ENCODE peak calls at places on chromosome 10, in five cellular contexts. One of them, this sample, is unnamed.

GRCh38 chr10:35564276-35564982 is 40.7 kb upstream of the GJD4 start:
- DNase-seq in Calu3: no peak
- DNase-seq in SIG-M5: no peak
- DNase-seq in A172: no peak
- DNase-seq in caudate nucleus: no peak
- DNase-seq in this sample: no peak

GRCh38 chr10:71697938-71698709 is 21.5 kb downstream of the C10orf105 start:
- DNase-seq in caudate nucleus: no peak
- DNase-seq in Calu3: no peak
- DNase-seq in SIG-M5: no peak
- DNase-seq in A172: no peak
- DNase-seq in this sample: no peak

GRCh38 chr10:30828227-30828626 is 198.7 kb upstream of the LYZL2 start:
- DNase-seq in Calu3: no peak
- DNase-seq in SIG-M5: no peak
- DNase-seq in A172: no peak
- DNase-seq in caudate nucleus: no peak
- DNase-seq in this sample: no peak

GRCh38 chr10:46294641-46295230 is 7.9 kb downstream of the ANTXRL start:
- DNase-seq in caudate nucleus: no peak
- DNase-seq in SIG-M5: no peak
- DNase-seq in Calu3: no peak
- DNase-seq in A172: no peak
- DNase-seq in this sample: no peak

GRCh38 chr10:94630017-94630688 is 53.4 kb upstream of the CYP2C18 start:
- DNase-seq in caudate nucleus: no peak
- DNase-seq in Calu3: no peak
- DNase-seq in SIG-M5: no peak
- DNase-seq in A172: peak
- DNase-seq in this sample: no peak

GRCh38 chr10:122407375-122408125 is 33.0 kb downstream of the PLEKHA1 start:
- DNase-seq in A172: no peak
- DNase-seq in Calu3: no peak
- DNase-seq in SIG-M5: no peak
- DNase-seq in caudate nucleus: no peak
- DNase-seq in this sample: no peak

GRCh38 chr10:15295540-15296325 is 75.4 kb downstream of the FAM171A1 start:
- DNase-seq in A172: no peak
- DNase-seq in SIG-M5: no peak
- DNase-seq in Calu3: no peak
- DNase-seq in caudate nucleus: no peak
- DNase-seq in this sample: no peak

GRCh38 chr10:47257396-47258120 is 42.4 kb upstream of the GDF10 start:
- DNase-seq in caudate nucleus: no peak
- DNase-seq in Calu3: no peak
- DNase-seq in SIG-M5: peak
- DNase-seq in A172: peak
- DNase-seq in this sample: no peak

GRCh38 chr10:2488606-2489005 is 578.7 kb upstream of the PFKP start:
- DNase-seq in A172: no peak
- DNase-seq in caudate nucleus: no peak
- DNase-seq in Calu3: no peak
- DNase-seq in SIG-M5: no peak
- DNase-seq in this sample: no peak

GRCh38 chr10:24993237-24993958 is 22.6 kb downstream of the ENKUR start:
- DNase-seq in caudate nucleus: no peak
- DNase-seq in A172: no peak
- DNase-seq in SIG-M5: no peak
- DNase-seq in Calu3: no peak
- DNase-seq in this sample: no peak

GRCh38 chr10:90138844-90139243 is 437.5 kb downstream of the KIF20B start:
- DNase-seq in A172: peak
- DNase-seq in caudate nucleus: no peak
- DNase-seq in SIG-M5: no peak
- DNase-seq in Calu3: no peak
- DNase-seq in this sample: no peak

GRCh38 chr10:80411267-80411668 is 2.9 kb downstream of the PRXL2A start:
- DNase-seq in A172: no peak
- DNase-seq in SIG-M5: no peak
- DNase-seq in caudate nucleus: no peak
- DNase-seq in Calu3: peak
- DNase-seq in this sample: no peak

GRCh38 chr10:95499482-95499989 is 61.6 kb downstream of the SORBS1 start:
- DNase-seq in caudate nucleus: no peak
- DNase-seq in SIG-M5: no peak
- DNase-seq in A172: no peak
- DNase-seq in Calu3: no peak
- DNase-seq in this sample: no peak

GRCh38 chr10:49831352-49832040 is 69.4 kb upstream of the OGDHL start:
- DNase-seq in SIG-M5: no peak
- DNase-seq in A172: peak
- DNase-seq in Calu3: peak
- DNase-seq in caudate nucleus: no peak
- DNase-seq in this sample: no peak

GRCh38 chr10:71750124-71750841 is 23.0 kb downstream of the VSIR start:
- DNase-seq in caudate nucleus: no peak
- DNase-seq in SIG-M5: peak
- DNase-seq in A172: no peak
- DNase-seq in Calu3: no peak
- DNase-seq in this sample: no peak

GRCh38 chr10:79069325-79070090 is 742 bp downstream of the ZMIZ1 start:
- DNase-seq in Calu3: peak
- DNase-seq in SIG-M5: no peak
- DNase-seq in A172: no peak
- DNase-seq in caudate nucleus: no peak
- DNase-seq in this sample: no peak

GRCh38 chr10:43260911-43261577 is 5.8 kb downstream of the RASGEF1A start:
- DNase-seq in A172: no peak
- DNase-seq in SIG-M5: no peak
- DNase-seq in caudate nucleus: no peak
- DNase-seq in Calu3: no peak
- DNase-seq in this sample: no peak

GRCh38 chr10:79207726-79208125 is 139.0 kb downstream of the ZMIZ1 start:
- DNase-seq in caudate nucleus: no peak
- DNase-seq in A172: no peak
- DNase-seq in SIG-M5: no peak
- DNase-seq in Calu3: no peak
- DNase-seq in this sample: no peak

GRCh38 chr10:3806603-3807002 is 21.6 kb upstream of the KLF6 start:
- DNase-seq in Calu3: peak
- DNase-seq in caudate nucleus: no peak
- DNase-seq in A172: peak
- DNase-seq in SIG-M5: no peak
- DNase-seq in this sample: no peak

GRCh38 chr10:61628875-61629513 is 33.7 kb upstream of the CABCOCO1 start:
- DNase-seq in Calu3: peak
- DNase-seq in caudate nucleus: no peak
- DNase-seq in A172: peak
- DNase-seq in SIG-M5: no peak
- DNase-seq in this sample: no peak

GRCh38 chr10:71975087-71975890 is 11.1 kb downstream of the CHST3 start:
- DNase-seq in A172: peak
- DNase-seq in caudate nucleus: peak
- DNase-seq in SIG-M5: no peak
- DNase-seq in Calu3: peak
- DNase-seq in this sample: no peak

GRCh38 chr10:32190890-32191491 is 134.8 kb upstream of the KIF5B start:
- DNase-seq in SIG-M5: no peak
- DNase-seq in caudate nucleus: no peak
- DNase-seq in A172: peak
- DNase-seq in Calu3: no peak
- DNase-seq in this sample: no peak

GRCh38 chr10:124719213-124719851 is 24.8 kb downstream of the FAM53B start:
- DNase-seq in Calu3: peak
- DNase-seq in A172: peak
- DNase-seq in caudate nucleus: peak
- DNase-seq in SIG-M5: no peak
- DNase-seq in this sample: peak

GRCh38 chr10:27527597-27528295 is 23.6 kb downstream of the RAB18 start:
- DNase-seq in SIG-M5: no peak
- DNase-seq in caudate nucleus: no peak
- DNase-seq in A172: no peak
- DNase-seq in Calu3: no peak
- DNase-seq in this sample: no peak

GRCh38 chr10:93518531-93518930 is 22.1 kb downstream of the CEP55 start:
- DNase-seq in caudate nucleus: no peak
- DNase-seq in A172: no peak
- DNase-seq in Calu3: no peak
- DNase-seq in SIG-M5: no peak
- DNase-seq in this sample: no peak

GRCh38 chr10:30172096-30172495 is 112.7 kb upstream of the JCAD start:
- DNase-seq in SIG-M5: no peak
- DNase-seq in caudate nucleus: no peak
- DNase-seq in A172: no peak
- DNase-seq in Calu3: no peak
- DNase-seq in this sample: no peak

GRCh38 chr10:97498841-97499560 is at the start of gene UBTD1:
- DNase-seq in Calu3: peak
- DNase-seq in A172: peak
- DNase-seq in SIG-M5: no peak
- DNase-seq in caudate nucleus: no peak
- DNase-seq in this sample: peak

GRCh38 chr10:16724509-16724908 is 92.7 kb downstream of the RSU1 start:
- DNase-seq in SIG-M5: no peak
- DNase-seq in A172: no peak
- DNase-seq in caudate nucleus: no peak
- DNase-seq in Calu3: no peak
- DNase-seq in this sample: no peak

GRCh38 chr10:133159950-133160812 is at the start of gene KNDC1:
- DNase-seq in caudate nucleus: no peak
- DNase-seq in Calu3: peak
- DNase-seq in SIG-M5: no peak
- DNase-seq in A172: no peak
- DNase-seq in this sample: no peak

GRCh38 chr10:92207061-92207460 is 83.8 kb downstream of the CPEB3 start:
- DNase-seq in Calu3: no peak
- DNase-seq in caudate nucleus: no peak
- DNase-seq in A172: no peak
- DNase-seq in SIG-M5: no peak
- DNase-seq in this sample: no peak

GRCh38 chr10:113945075-113945686 is 90.7 kb downstream of the NHLRC2 start:
- DNase-seq in A172: peak
- DNase-seq in SIG-M5: no peak
- DNase-seq in Calu3: peak
- DNase-seq in caudate nucleus: no peak
- DNase-seq in this sample: no peak

GRCh38 chr10:21572578-21572977 is 38.5 kb downstream of the MLLT10 start:
- DNase-seq in caudate nucleus: no peak
- DNase-seq in Calu3: no peak
- DNase-seq in SIG-M5: no peak
- DNase-seq in A172: no peak
- DNase-seq in this sample: no peak

GRCh38 chr10:6037975-6038624 is 24.1 kb downstream of the IL2RA start:
- DNase-seq in caudate nucleus: no peak
- DNase-seq in Calu3: no peak
- DNase-seq in A172: no peak
- DNase-seq in SIG-M5: no peak
- DNase-seq in this sample: peak

GRCh38 chr10:131819241-131820072 is 81.4 kb upstream of the PPP2R2D start:
- DNase-seq in caudate nucleus: no peak
- DNase-seq in SIG-M5: no peak
- DNase-seq in A172: no peak
- DNase-seq in Calu3: no peak
- DNase-seq in this sample: no peak

GRCh38 chr10:120931423-120931822 is 80.3 kb downstream of the WDR11 start:
- DNase-seq in A172: no peak
- DNase-seq in caudate nucleus: no peak
- DNase-seq in Calu3: no peak
- DNase-seq in SIG-M5: no peak
- DNase-seq in this sample: no peak

GRCh38 chr10:70132098-70133029 is at the start of gene AIFM2:
- DNase-seq in Calu3: peak
- DNase-seq in caudate nucleus: no peak
- DNase-seq in A172: peak
- DNase-seq in SIG-M5: no peak
- DNase-seq in this sample: no peak

GRCh38 chr10:124614003-124614659 is 130.0 kb downstream of the FAM53B start:
- DNase-seq in caudate nucleus: no peak
- DNase-seq in SIG-M5: no peak
- DNase-seq in A172: no peak
- DNase-seq in Calu3: no peak
- DNase-seq in this sample: no peak

GRCh38 chr10:58781873-58782488 is 269.3 kb downstream of the BICC1 start:
- DNase-seq in A172: peak
- DNase-seq in SIG-M5: no peak
- DNase-seq in caudate nucleus: no peak
- DNase-seq in Calu3: peak
- DNase-seq in this sample: no peak

This sample was measured in T-helper 22 cell.